ENCODE peak calls at places on chromosomes 7 and 10, in five cellular contexts. S is Karpas-422, O is neuronal stem cell, Y is neural progenitor cell, A is H9. G is an unnamed sample.

GRCh38 chr7:134920026-134920758 is 66.1 kb upstream of the AGBL3 start:
- DNase-seq in S (no peak), O (no peak), Y (no peak), A (no peak), G (peak; percentile 92)

GRCh38 chr7:28708033-28708451 is 250.1 kb downstream of the TRIL start:
- DNase-seq in S (no peak), O (no peak), Y (no peak), A (no peak), G (no peak)

GRCh38 chr10:121845044-121845784 is 82.6 kb downstream of the ATE1 start:
- DNase-seq in S (no peak), O (no peak), Y (no peak), A (no peak), G (no peak)

GRCh38 chr10:74599676-74600075 is 226.7 kb upstream of the KAT6B start:
- DNase-seq in S (no peak), O (no peak), Y (no peak), A (no peak), G (no peak)

GRCh38 chr7:2575733-2576350 is 17.1 kb downstream of the IQCE start:
- DNase-seq in S (no peak), O (no peak), Y (no peak), A (no peak), G (peak; percentile 29)

GRCh38 chr7:28149291-28150101 is 31.1 kb downstream of the JAZF1 start:
- DNase-seq in S (no peak), O (no peak), Y (no peak), A (no peak), G (no peak)

GRCh38 chr7:45599851-45600706 is 25.9 kb downstream of the ADCY1 start:
- DNase-seq in S (no peak), O (no peak), Y (no peak), A (peak; percentile 25), G (no peak)

GRCh38 chr7:143388051-143388450 is 6.9 kb downstream of the ZYX start:
- DNase-seq in S (no peak), O (no peak), Y (no peak), A (no peak), G (no peak)

GRCh38 chr10:5442056-5442989 is 30.0 kb downstream of the NET1 start:
- DNase-seq in S (peak; percentile 81), O (no peak), Y (peak; percentile 54), A (no peak), G (peak; percentile 83)

GRCh38 chr7:125355899-125356298 is 426.3 kb upstream of the POT1 start:
- DNase-seq in S (no peak), O (no peak), Y (no peak), A (no peak), G (no peak)

GRCh38 chr7:55092186-55092976 is 73.6 kb downstream of the EGFR start:
- DNase-seq in S (peak; percentile 56), O (no peak), Y (no peak), A (no peak), G (peak; percentile 26)

GRCh38 chr10:118971187-118971586 is 58.3 kb upstream of the NANOS1 start:
- DNase-seq in S (peak; percentile 70), O (no peak), Y (no peak), A (no peak), G (no peak)

GRCh38 chr7:34160261-34160752 is 255.0 kb downstream of the BMPER start:
- DNase-seq in S (no peak), O (no peak), Y (no peak), A (no peak), G (peak; percentile 51)

GRCh38 chr7:112452102-112452888 is 2.0 kb downstream of the IFRD1 start:
- DNase-seq in S (peak; percentile 56), O (peak; percentile 33), Y (peak; percentile 56), A (peak; percentile 33), G (peak; percentile 86)

GRCh38 chr10:51214207-51214896 is 140.1 kb downstream of the PRKG1 start:
- DNase-seq in S (no peak), O (no peak), Y (no peak), A (no peak), G (no peak)

GRCh38 chr7:6530626-6531491 is 20.4 kb downstream of the GRID2IP start:
- DNase-seq in S (peak; percentile 68), O (no peak), Y (peak; percentile 79), A (peak; percentile 76), G (peak; percentile 7)

GRCh38 chr10:7942311-7942710 is 112.2 kb upstream of the GATA3 start:
- DNase-seq in S (no peak), O (no peak), Y (no peak), A (no peak), G (no peak)

GRCh38 chr10:101896466-101896865 is 52.9 kb upstream of the KCNIP2 start:
- DNase-seq in S (no peak), O (no peak), Y (no peak), A (no peak), G (no peak)

GRCh38 chr10:5293691-5294550 is 70.8 kb upstream of the UCN3 start:
- DNase-seq in S (peak; percentile 79), O (peak; percentile 59), Y (peak; percentile 91), A (peak; percentile 98), G (peak; percentile 40)

GRCh38 chr7:122858310-122858709 is 27.9 kb downstream of the CADPS2 start:
- DNase-seq in S (no peak), O (no peak), Y (no peak), A (no peak), G (no peak)

GRCh38 chr7:30068117-30068516 is 39.9 kb downstream of the PLEKHA8 start:
- DNase-seq in S (no peak), O (no peak), Y (no peak), A (no peak), G (peak; percentile 86)

GRCh38 chr10:23630880-23631279 is 192.0 kb downstream of the OTUD1 start:
- DNase-seq in S (no peak), O (peak; percentile 3), Y (peak; percentile 25), A (no peak), G (no peak)

GRCh38 chr10:49298666-49298989 is 342 bp upstream of the C10orf71 start:
- DNase-seq in S (no peak), O (no peak), Y (peak; percentile 36), A (no peak), G (peak; percentile 55)

GRCh38 chr10:89431977-89432376 is 17.6 kb downstream of the IFIT5 start:
- DNase-seq in S (no peak), O (no peak), Y (no peak), A (no peak), G (peak; percentile 40)

GRCh38 chr10:14329609-14330246 is 996 bp downstream of the FRMD4A start:
- DNase-seq in S (no peak), O (no peak), Y (peak; percentile 39), A (peak; percentile 59), G (no peak)

GRCh38 chr7:152709307-152710133 is 33.6 kb upstream of the XRCC2 start:
- DNase-seq in S (no peak), O (peak; percentile 15), Y (peak; percentile 37), A (no peak), G (no peak)

GRCh38 chr7:152624218-152624617 is 51.7 kb downstream of the XRCC2 start:
- DNase-seq in S (no peak), O (no peak), Y (no peak), A (no peak), G (peak; percentile 1)

GRCh38 chr10:123491692-123492415 is 174.3 kb upstream of the GPR26 start:
- DNase-seq in S (no peak), O (no peak), Y (no peak), A (no peak), G (no peak)

GRCh38 chr7:106978425-106979386 is 65.8 kb upstream of the PRKAR2B start:
- DNase-seq in S (no peak), O (no peak), Y (no peak), A (no peak), G (no peak)

GRCh38 chr10:130218181-130218641 is 82.0 kb downstream of the GLRX3 start:
- DNase-seq in S (no peak), O (no peak), Y (no peak), A (peak; percentile 18), G (no peak)

GRCh38 chr10:68135922-68136718 is 26.8 kb downstream of the MYPN start:
- DNase-seq in S (no peak), O (no peak), Y (no peak), A (no peak), G (peak; percentile 71)

GRCh38 chr10:112622786-112623185 is 175.8 kb downstream of the VTI1A start:
- DNase-seq in S (no peak), O (no peak), Y (no peak), A (no peak), G (peak; percentile 63)

GRCh38 chr7:76155938-76156337 is 45.8 kb upstream of the SRRM3 start:
- DNase-seq in S (no peak), O (no peak), Y (no peak), A (no peak), G (peak; percentile 75)

GRCh38 chr7:113710310-113711106 is 208.3 kb downstream of the PPP1R3A start:
- DNase-seq in S (peak; percentile 95), O (peak; percentile 81), Y (peak; percentile 83), A (peak; percentile 54), G (peak; percentile 92)
- H3K9ac ChIP-seq in S (no peak overlapping the region), O (no peak overlapping the region), Y (no peak overlapping the region), A (no peak overlapping the region), G (no peak overlapping the region)

GRCh38 chr10:79326361-79327089 is 20.7 kb upstream of the PPIF start:
- DNase-seq in S (no peak), O (no peak), Y (no peak), A (no peak), G (no peak)
- H3K9ac ChIP-seq in S (no peak overlapping the region), O (no peak overlapping the region), Y (no peak overlapping the region), A (no peak overlapping the region), G (no peak overlapping the region)

GRCh38 chr7:83643754-83644153 is 5.2 kb downstream of the SEMA3E start:
- DNase-seq in S (no peak), O (no peak), Y (no peak), A (no peak), G (no peak)

GRCh38 chr7:83646027-83646426 is 2.9 kb downstream of the SEMA3E start:
- DNase-seq in S (no peak), O (no peak), Y (no peak), A (no peak), G (no peak)

GRCh38 chr7:83649701-83650100 is 762 bp upstream of the SEMA3E start:
- DNase-seq in S (no peak), O (no peak), Y (no peak), A (no peak), G (no peak)

GRCh38 chr7:83652481-83652880 is 3.5 kb upstream of the SEMA3E start:
- DNase-seq in S (no peak), O (no peak), Y (no peak), A (no peak), G (no peak)

GRCh38 chr7:83648464-83649241 is at the start of gene SEMA3E:
- DNase-seq in S (no peak), O (peak; percentile 33), Y (peak; percentile 70), A (peak; percentile 65), G (peak; percentile 56)
- H3K9ac ChIP-seq in S (no peak within 1 kb of the TSS), O (no peak within 1 kb of the TSS), Y (no peak within 1 kb of the TSS), A (no peak within 1 kb of the TSS), G (peak within 1 kb of the TSS; percentile 67)

GRCh38 chr7:130926021-130926691 is 192.1 kb upstream of the KLF14 start:
- DNase-seq in S (no peak), O (no peak), Y (no peak), A (no peak), G (no peak)
- H3K9ac ChIP-seq in S (no peak overlapping the region), O (no peak overlapping the region), Y (no peak overlapping the region), A (no peak overlapping the region), G (no peak overlapping the region)

DNA sequence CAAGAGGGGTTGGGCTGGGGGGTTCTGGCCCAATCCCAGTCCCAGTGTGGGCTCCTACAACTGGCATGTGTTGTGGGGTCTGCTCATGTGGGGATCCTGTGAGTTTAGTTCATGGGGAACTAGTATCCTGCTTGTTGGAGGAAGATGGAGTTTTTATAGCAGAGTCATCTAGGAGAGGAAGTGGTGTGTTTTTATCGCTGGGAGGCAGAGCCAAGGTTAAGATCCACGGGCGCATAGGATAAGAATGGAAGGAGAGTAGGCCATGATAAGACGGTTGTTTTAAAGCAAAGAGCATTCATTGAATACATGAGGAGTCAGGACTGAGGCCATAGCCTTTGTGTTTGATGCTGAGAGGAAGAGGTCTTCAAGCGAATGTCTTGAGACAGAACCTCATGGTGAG is 211.6 kb upstream of the COBL start:
- DNase-seq in S (no peak), O (no peak), Y (no peak), A (no peak), G (no peak)
- H3K9ac ChIP-seq in S (no peak overlapping the region), O (no peak overlapping the region), Y (no peak overlapping the region), A (no peak overlapping the region), G (no peak overlapping the region)

G was measured in adipocyte.